ENCODE peak calls at places on chromosomes 13 and 19, in seven cellular contexts. One of them, this sample, is unnamed.

GRCh38 chr19:1264801-1265610 is 4.1 kb upstream of the CIRBP start:
- DNase-seq in fibroblast of the aortic adventitia: peak; percentile 84
- DNase-seq in AG20443: peak; percentile 84
- DNase-seq in mesothelial cell of epicardium: no peak
- DNase-seq in tibial nerve: no peak
- DNase-seq in glutamatergic neuron: peak; percentile 67
- DNase-seq in NCI-H345: no peak
- DNase-seq in this sample: peak; percentile 96

GRCh38 chr19:40055049-40055448 is 982 bp downstream of the ZNF780B start:
- DNase-seq in fibroblast of the aortic adventitia: no peak
- DNase-seq in AG20443: no peak
- DNase-seq in mesothelial cell of epicardium: no peak
- DNase-seq in tibial nerve: no peak
- DNase-seq in glutamatergic neuron: no peak
- DNase-seq in NCI-H345: no peak
- DNase-seq in this sample: no peak

GRCh38 chr13:26679411-26679810 is 81.2 kb downstream of the GPR12 start:
- DNase-seq in fibroblast of the aortic adventitia: peak; percentile 69
- DNase-seq in AG20443: peak; percentile 61
- DNase-seq in mesothelial cell of epicardium: no peak
- DNase-seq in tibial nerve: no peak
- DNase-seq in glutamatergic neuron: no peak
- DNase-seq in NCI-H345: no peak
- DNase-seq in this sample: no peak

GRCh38 chr19:51505904-51506303 is 4.3 kb upstream of the SIGLEC12 start:
- DNase-seq in fibroblast of the aortic adventitia: no peak
- DNase-seq in AG20443: no peak
- DNase-seq in mesothelial cell of epicardium: no peak
- DNase-seq in tibial nerve: no peak
- DNase-seq in glutamatergic neuron: no peak
- DNase-seq in NCI-H345: no peak
- DNase-seq in this sample: no peak

GRCh38 chr13:98372886-98373285 is 195.8 kb upstream of the RNF113B start:
- DNase-seq in fibroblast of the aortic adventitia: peak; percentile 28
- DNase-seq in AG20443: no peak
- DNase-seq in mesothelial cell of epicardium: no peak
- DNase-seq in tibial nerve: no peak
- DNase-seq in glutamatergic neuron: no peak
- DNase-seq in NCI-H345: no peak
- DNase-seq in this sample: no peak

GRCh38 chr13:52599037-52599852 is 43.0 kb upstream of the HNRNPA1L2 start:
- DNase-seq in fibroblast of the aortic adventitia: peak; percentile 87
- DNase-seq in AG20443: peak; percentile 29
- DNase-seq in mesothelial cell of epicardium: no peak
- DNase-seq in tibial nerve: no peak
- DNase-seq in glutamatergic neuron: no peak
- DNase-seq in NCI-H345: peak; percentile 30
- DNase-seq in this sample: no peak

GRCh38 chr19:1063030-1063908 is 3.7 kb upstream of the ARHGAP45 start:
- DNase-seq in fibroblast of the aortic adventitia: no peak
- DNase-seq in AG20443: no peak
- DNase-seq in mesothelial cell of epicardium: no peak
- DNase-seq in tibial nerve: no peak
- DNase-seq in glutamatergic neuron: no peak
- DNase-seq in NCI-H345: no peak
- DNase-seq in this sample: no peak

GRCh38 chr13:113669231-113669870 is 2.3 kb downstream of the GRK1 start:
- DNase-seq in fibroblast of the aortic adventitia: no peak
- DNase-seq in AG20443: no peak
- DNase-seq in mesothelial cell of epicardium: peak; percentile 10
- DNase-seq in tibial nerve: no peak
- DNase-seq in glutamatergic neuron: peak; percentile 10
- DNase-seq in NCI-H345: no peak
- DNase-seq in this sample: no peak

GRCh38 chr13:31328549-31329229 is 128.9 kb downstream of the B3GLCT start:
- DNase-seq in fibroblast of the aortic adventitia: peak; percentile 23
- DNase-seq in AG20443: no peak
- DNase-seq in mesothelial cell of epicardium: no peak
- DNase-seq in tibial nerve: no peak
- DNase-seq in glutamatergic neuron: no peak
- DNase-seq in NCI-H345: no peak
- DNase-seq in this sample: no peak

GRCh38 chr19:47081095-47081494 is 32.5 kb downstream of the ZC3H4 start:
- DNase-seq in fibroblast of the aortic adventitia: no peak
- DNase-seq in AG20443: no peak
- DNase-seq in mesothelial cell of epicardium: no peak
- DNase-seq in tibial nerve: no peak
- DNase-seq in glutamatergic neuron: no peak
- DNase-seq in NCI-H345: no peak
- DNase-seq in this sample: no peak

GRCh38 chr19:1481224-1481892 is 2.3 kb upstream of the C19orf25 start:
- DNase-seq in fibroblast of the aortic adventitia: no peak
- DNase-seq in AG20443: no peak
- DNase-seq in mesothelial cell of epicardium: no peak
- DNase-seq in tibial nerve: no peak
- DNase-seq in glutamatergic neuron: no peak
- DNase-seq in NCI-H345: no peak
- DNase-seq in this sample: no peak

GRCh38 chr19:6765738-6766356 is 1.4 kb downstream of the SH2D3A start:
- DNase-seq in fibroblast of the aortic adventitia: no peak
- DNase-seq in AG20443: no peak
- DNase-seq in mesothelial cell of epicardium: no peak
- DNase-seq in tibial nerve: no peak
- DNase-seq in glutamatergic neuron: no peak
- DNase-seq in NCI-H345: peak; percentile 40
- DNase-seq in this sample: peak; percentile 80

GRCh38 chr19:18291590-18292459 is 10.4 kb upstream of the JUND start:
- DNase-seq in fibroblast of the aortic adventitia: peak; percentile 77
- DNase-seq in AG20443: peak; percentile 81
- DNase-seq in mesothelial cell of epicardium: peak; percentile 78
- DNase-seq in tibial nerve: peak; percentile 71
- DNase-seq in glutamatergic neuron: peak; percentile 69
- DNase-seq in NCI-H345: peak; percentile 28
- DNase-seq in this sample: peak; percentile 97

GRCh38 chr19:30144242-30144758 is 202.3 kb downstream of the URI1 start:
- DNase-seq in fibroblast of the aortic adventitia: no peak
- DNase-seq in AG20443: no peak
- DNase-seq in mesothelial cell of epicardium: no peak
- DNase-seq in tibial nerve: no peak
- DNase-seq in glutamatergic neuron: no peak
- DNase-seq in NCI-H345: no peak
- DNase-seq in this sample: no peak

GRCh38 chr13:22463089-22463488 is 717.7 kb upstream of the SGCG start:
- DNase-seq in fibroblast of the aortic adventitia: no peak
- DNase-seq in AG20443: no peak
- DNase-seq in mesothelial cell of epicardium: no peak
- DNase-seq in tibial nerve: no peak
- DNase-seq in glutamatergic neuron: no peak
- DNase-seq in NCI-H345: no peak
- DNase-seq in this sample: no peak

GRCh38 chr19:49042177-49042576 is 1.5 kb upstream of the CGB5 start:
- DNase-seq in fibroblast of the aortic adventitia: no peak
- DNase-seq in AG20443: peak; percentile 20
- DNase-seq in mesothelial cell of epicardium: no peak
- DNase-seq in tibial nerve: no peak
- DNase-seq in glutamatergic neuron: no peak
- DNase-seq in NCI-H345: no peak
- DNase-seq in this sample: no peak

GRCh38 chr19:29618434-29618833 is 12.4 kb downstream of the POP4 start:
- DNase-seq in fibroblast of the aortic adventitia: no peak
- DNase-seq in AG20443: no peak
- DNase-seq in mesothelial cell of epicardium: no peak
- DNase-seq in tibial nerve: no peak
- DNase-seq in glutamatergic neuron: no peak
- DNase-seq in NCI-H345: no peak
- DNase-seq in this sample: no peak

GRCh38 chr13:95326695-95327094 is 25.4 kb upstream of the ABCC4 start:
- DNase-seq in fibroblast of the aortic adventitia: no peak
- DNase-seq in AG20443: no peak
- DNase-seq in mesothelial cell of epicardium: no peak
- DNase-seq in tibial nerve: no peak
- DNase-seq in glutamatergic neuron: no peak
- DNase-seq in NCI-H345: no peak
- DNase-seq in this sample: no peak

GRCh38 chr13:92463134-92463533 is 763.5 kb upstream of the GPC6 start:
- DNase-seq in fibroblast of the aortic adventitia: no peak
- DNase-seq in AG20443: no peak
- DNase-seq in mesothelial cell of epicardium: no peak
- DNase-seq in tibial nerve: no peak
- DNase-seq in glutamatergic neuron: no peak
- DNase-seq in NCI-H345: peak; percentile 84
- DNase-seq in this sample: no peak

GRCh38 chr13:81929988-81930387 is 1589.1 kb upstream of the SPRY2 start:
- DNase-seq in fibroblast of the aortic adventitia: no peak
- DNase-seq in AG20443: no peak
- DNase-seq in mesothelial cell of epicardium: no peak
- DNase-seq in tibial nerve: no peak
- DNase-seq in glutamatergic neuron: no peak
- DNase-seq in NCI-H345: peak; percentile 34
- DNase-seq in this sample: no peak

GRCh38 chr19:55149078-55150003 is at the start of gene TNNT1:
- DNase-seq in fibroblast of the aortic adventitia: no peak
- DNase-seq in AG20443: no peak
- DNase-seq in mesothelial cell of epicardium: no peak
- DNase-seq in tibial nerve: no peak
- DNase-seq in glutamatergic neuron: no peak
- DNase-seq in NCI-H345: no peak
- DNase-seq in this sample: no peak

GRCh38 chr19:43664008-43664407 is 6.0 kb downstream of the PLAUR start:
- DNase-seq in fibroblast of the aortic adventitia: no peak
- DNase-seq in AG20443: no peak
- DNase-seq in mesothelial cell of epicardium: no peak
- DNase-seq in tibial nerve: no peak
- DNase-seq in glutamatergic neuron: no peak
- DNase-seq in NCI-H345: no peak
- DNase-seq in this sample: no peak

GRCh38 chr13:93727301-93728141 is 500.9 kb downstream of the GPC6 start:
- DNase-seq in fibroblast of the aortic adventitia: peak; percentile 53
- DNase-seq in AG20443: no peak
- DNase-seq in mesothelial cell of epicardium: no peak
- DNase-seq in tibial nerve: no peak
- DNase-seq in glutamatergic neuron: no peak
- DNase-seq in NCI-H345: no peak
- DNase-seq in this sample: no peak

GRCh38 chr19:54017266-54017665 is 25.8 kb downstream of the CACNG6 start:
- DNase-seq in fibroblast of the aortic adventitia: peak; percentile 66
- DNase-seq in AG20443: no peak
- DNase-seq in mesothelial cell of epicardium: no peak
- DNase-seq in tibial nerve: no peak
- DNase-seq in glutamatergic neuron: no peak
- DNase-seq in NCI-H345: no peak
- DNase-seq in this sample: no peak

This sample was measured in lower leg skin.